ENCODE peak calls at places on chromosomes 16 and 17, in eight cellular contexts. P is body of pancreas, K is heart right ventricle, O is fibroblast of mammary gland, X is HFF-Myc, S is mesenchymal stem cell, N is right cardiac atrium, Y is kidney epithelial cell. D is an unnamed sample.

GRCh38 chr17:78000351-78000750 is 41.8 kb downstream of the TNRC6C start:
- DNase-seq in P (no peak), K (no peak), O (peak), X (no peak), S (peak), N (no peak), Y (no peak), D (no peak)

GRCh38 chr17:50684612-50685333 is 22.9 kb downstream of the ANKRD40 start:
- DNase-seq in P (peak), K (no peak), O (no peak), X (no peak), S (no peak), N (no peak), Y (no peak), D (no peak)

GRCh38 chr17:51722994-51723393 is 435.5 kb downstream of the CA10 start:
- DNase-seq in P (no peak), K (no peak), O (peak), X (no peak), S (no peak), N (no peak), Y (no peak), D (no peak)

GRCh38 chr16:49026566-49026965 is 255.1 kb downstream of the CBLN1 start:
- DNase-seq in P (no peak), K (no peak), O (no peak), X (no peak), S (no peak), N (no peak), Y (no peak), D (no peak)

GRCh38 chr16:58863761-58864160 is 129.6 kb upstream of the GOT2 start:
- DNase-seq in P (no peak), K (no peak), O (no peak), X (no peak), S (no peak), N (no peak), Y (no peak), D (no peak)

GRCh38 chr17:39104657-39105056 is 46.8 kb downstream of the PLXDC1 start:
- DNase-seq in P (no peak), K (no peak), O (no peak), X (no peak), S (no peak), N (peak), Y (no peak), D (no peak)

GRCh38 chr17:40431231-40431602 is 12.0 kb upstream of the IGFBP4 start:
- DNase-seq in P (peak), K (no peak), O (no peak), X (no peak), S (no peak), N (no peak), Y (no peak), D (peak)

GRCh38 chr16:61148930-61149329 is 887.3 kb downstream of the CDH8 start:
- DNase-seq in P (no peak), K (no peak), O (no peak), X (no peak), S (no peak), N (no peak), Y (no peak), D (no peak)

GRCh38 chr17:81194941-81195901 is 27.5 kb downstream of the CEP131 start:
- DNase-seq in P (no peak), K (peak), O (no peak), X (no peak), S (no peak), N (peak), Y (no peak), D (no peak)

GRCh38 chr17:82449136-82449882 is 1.2 kb downstream of the CYBC1 start:
- DNase-seq in P (peak), K (peak), O (no peak), X (no peak), S (no peak), N (peak), Y (no peak), D (peak)

GRCh38 chr17:74466111-74466784 is at the start of gene CD300A:
- DNase-seq in P (no peak), K (peak), O (no peak), X (no peak), S (no peak), N (peak), Y (no peak), D (no peak)

GRCh38 chr16:6684076-6684673 is 648.5 kb upstream of the RBFOX1 start:
- DNase-seq in P (peak), K (no peak), O (peak), X (no peak), S (no peak), N (no peak), Y (peak), D (no peak)

GRCh38 chr17:14125518-14126125 is 56.3 kb downstream of the COX10 start:
- DNase-seq in P (no peak), K (no peak), O (no peak), X (no peak), S (no peak), N (no peak), Y (no peak), D (no peak)

GRCh38 chr16:48112603-48113400 is 43.0 kb downstream of the ABCC12 start:
- DNase-seq in P (no peak), K (peak), O (no peak), X (no peak), S (no peak), N (no peak), Y (no peak), D (no peak)

GRCh38 chr17:21019976-21020575 is 22.7 kb downstream of the USP22 start:
- DNase-seq in P (no peak), K (no peak), O (peak), X (no peak), S (peak), N (peak), Y (no peak), D (no peak)

GRCh38 chr16:13936596-13937081 is 16.7 kb downstream of the ERCC4 start:
- DNase-seq in P (peak), K (no peak), O (peak), X (no peak), S (peak), N (no peak), Y (no peak), D (no peak)

GRCh38 chr17:50507871-50508572 is at the start of gene MYCBPAP:
- DNase-seq in P (peak), K (peak), O (peak), X (no peak), S (peak), N (peak), Y (no peak), D (peak)

GRCh38 chr17:67492824-67493490 is 115.9 kb downstream of the PITPNC1 start:
- DNase-seq in P (no peak), K (no peak), O (peak), X (no peak), S (no peak), N (no peak), Y (no peak), D (no peak)

GRCh38 chr16:57536306-57537193 is at the start of gene CCDC102A:
- DNase-seq in P (peak), K (peak), O (no peak), X (no peak), S (no peak), N (peak), Y (no peak), D (no peak)

GRCh38 chr17:46772879-46773620 is 45.4 kb downstream of the WNT3 start:
- DNase-seq in P (no peak), K (no peak), O (no peak), X (no peak), S (peak), N (no peak), Y (no peak), D (no peak)
- H3K4me3 ChIP-seq in P (no peak), K (no peak), O (no peak), X (no peak), S (no peak), N (no peak), Y (no peak), D (no peak)

DNA sequence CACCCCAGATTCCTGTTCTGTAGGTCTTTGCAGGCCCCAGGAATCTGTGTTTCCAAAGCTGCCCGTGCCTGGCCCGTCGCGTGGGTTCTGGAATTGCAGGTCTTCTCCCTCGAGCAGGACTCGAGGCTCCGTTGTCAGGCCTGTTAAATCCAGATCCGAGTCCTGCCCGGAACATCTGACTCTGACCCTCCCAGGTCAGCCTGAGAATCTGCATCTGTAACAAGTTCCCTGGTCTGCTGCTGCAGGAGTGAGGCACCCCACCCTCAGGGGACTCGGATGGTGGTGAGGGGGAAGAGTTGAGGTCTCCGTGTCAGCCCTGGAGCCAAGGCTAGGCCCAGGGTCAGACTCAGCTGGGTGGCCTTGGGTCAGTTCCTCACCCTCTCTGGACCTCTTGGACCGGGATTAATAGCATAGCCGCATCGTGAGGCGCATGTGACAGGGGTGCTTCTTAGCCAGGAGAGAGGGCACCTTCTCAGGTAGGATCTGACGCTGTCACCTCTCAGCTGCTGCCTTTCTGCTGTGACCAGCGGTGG is 8.8 kb downstream of the SPIRE2 start:
- DNase-seq in P (no peak), K (no peak), O (no peak), X (no peak), S (no peak), N (peak), Y (no peak), D (no peak)
- H3K4me3 ChIP-seq in P (no peak), K (no peak), O (no peak), X (no peak), S (no peak), N (no peak), Y (no peak), D (no peak)

GRCh38 chr16:80733366-80733901 is 71.0 kb downstream of the CDYL2 start:
- DNase-seq in P (no peak), K (no peak), O (no peak), X (no peak), S (no peak), N (no peak), Y (no peak), D (no peak)
- H3K4me3 ChIP-seq in P (no peak), K (no peak), O (no peak), X (no peak), S (no peak), N (no peak), Y (no peak), D (no peak)

GRCh38 chr17:7916799-7917198 is 710 bp upstream of the RNF227 start:
- DNase-seq in P (no peak), K (no peak), O (peak), X (peak), S (peak), N (no peak), Y (no peak), D (no peak)
- H3K4me3 ChIP-seq in P (no peak), K (no peak), O (no peak), X (peak), S (no peak), N (no peak), Y (no peak), D (peak)